ENCODE peak calls at places on chromosomes 7 and 10, in five cellular contexts. E is heart left ventricle; B is fibroblast of pulmonary artery; M is activated CD8-positive, alpha-beta memory T cell treated with anti-CD3 and anti-CD28 coated beads for 24 hours; Q is epithelial cell of esophagus. G is an unnamed sample.

GRCh38 chr7:67301667-67302066 is 305.0 kb downstream of the TYW1 start:
- DNase-seq in E (no peak), B (peak), M (no peak), Q (no peak), G (no peak)

GRCh38 chr7:67566101-67566500 is 569.5 kb downstream of the TYW1 start:
- DNase-seq in E (no peak), B (no peak), M (no peak), Q (no peak), G (no peak)

GRCh38 chr7:124752310-124752709 is 13.3 kb downstream of the GPR37 start:
- DNase-seq in E (no peak), B (no peak), M (no peak), Q (no peak), G (no peak)

GRCh38 chr10:124211921-124212320 is 118.5 kb upstream of the CHST15 start:
- DNase-seq in E (no peak), B (no peak), M (no peak), Q (peak), G (no peak)

GRCh38 chr10:131874991-131875451 is 25.8 kb upstream of the PPP2R2D start:
- DNase-seq in E (peak), B (peak), M (peak), Q (peak), G (peak)

GRCh38 chr7:132203021-132203420 is 373.2 kb downstream of the PLXNA4 start:
- DNase-seq in E (no peak), B (no peak), M (no peak), Q (no peak), G (no peak)

GRCh38 chr10:48605786-48606529 is 1.1 kb upstream of the ARHGAP22 start:
- DNase-seq in E (no peak), B (no peak), M (peak), Q (no peak), G (no peak)

GRCh38 chr10:123567984-123568745 is 98.0 kb upstream of the GPR26 start:
- DNase-seq in E (no peak), B (no peak), M (peak), Q (no peak), G (no peak)

GRCh38 chr7:128387216-128387615 is 22.6 kb downstream of the IMPDH1 start:
- DNase-seq in E (no peak), B (no peak), M (no peak), Q (no peak), G (no peak)

G was measured in gastrocnemius medialis.